ENCODE peak calls at places on chromosomes 6 and 20, in ten cellular contexts. H, J, N, Z, C, R, A, G, U and I are unnamed samples.

GRCh38 chr20:16528078-16528477 is 45.2 kb downstream of the KIF16B start:
- DNase-seq in N (no peak), A (peak; percentile 36), U (peak; percentile 27), C (no peak), G (no peak), R (no peak), J (peak; percentile 70), Z (peak; percentile 97), H (no peak), I (peak; percentile 83)

GRCh38 chr6:33450434-33450833 is 3.9 kb upstream of the ZBTB9 start:
- DNase-seq in C (no peak), R (no peak), J (no peak), H (no peak), U (no peak), G (no peak), N (no peak), Z (no peak), A (no peak), I (no peak)

GRCh38 chr6:50978631-50979030 is 160.0 kb downstream of the TFAP2B start:
- DNase-seq in R (no peak), N (no peak), G (no peak), U (no peak), J (no peak), A (no peak), C (no peak), Z (no peak), H (no peak), I (peak; percentile 33)

GRCh38 chr6:15148356-15149058 is 97.4 kb upstream of the JARID2 start:
- DNase-seq in J (no peak), Z (peak; percentile 86), G (no peak), U (peak; percentile 25), H (peak; percentile 60), N (peak; percentile 21), C (no peak), A (no peak), R (no peak), I (no peak)

GRCh38 chr6:22904413-22904812 is 335.0 kb downstream of the HDGFL1 start:
- DNase-seq in C (no peak), Z (no peak), A (peak; percentile 31), H (no peak), G (no peak), R (no peak), U (no peak), J (no peak), N (no peak), I (no peak)

GRCh38 chr20:137668-138131 is 4.7 kb upstream of the DEFB126 start:
- DNase-seq in R (no peak), G (no peak), J (peak; percentile 57), N (no peak), C (no peak), H (no peak), U (no peak), Z (peak; percentile 6), A (no peak), I (no peak)

GRCh38 chr6:35318200-35318844 is 20.7 kb downstream of the DEF6 start:
- DNase-seq in H (peak; percentile 99), C (peak; percentile 93), R (peak; percentile 79), A (no peak), J (peak; percentile 90), U (no peak), Z (peak; percentile 64), N (peak; percentile 97), G (peak; percentile 95), I (no peak)

GRCh38 chr6:129351807-129352206 is 358.2 kb downstream of the ARHGAP18 start:
- DNase-seq in U (no peak), R (no peak), J (no peak), A (no peak), N (no peak), Z (no peak), G (no peak), C (no peak), H (no peak), I (no peak)

GRCh38 chr6:157885211-157885788 is 62.3 kb downstream of the SNX9 start:
- DNase-seq in J (no peak), H (no peak), N (no peak), G (no peak), C (no peak), R (no peak), Z (no peak), A (no peak), U (no peak), I (no peak)

GRCh38 chr20:9422335-9422734 is 92.1 kb upstream of the LAMP5 start:
- DNase-seq in R (no peak), Z (no peak), N (no peak), U (no peak), J (no peak), C (no peak), A (no peak), H (no peak), G (no peak), I (no peak)

GRCh38 chr20:3819413-3820047 is 817 bp upstream of the AP5S1 start:
- DNase-seq in R (no peak), Z (no peak), G (no peak), H (no peak), A (no peak), C (peak; percentile 69), N (no peak), U (no peak), J (no peak), I (no peak)

GRCh38 chr6:169097336-169098052 is 156.2 kb downstream of the THBS2 start:
- DNase-seq in N (peak; percentile 47), G (no peak), R (peak; percentile 10), H (no peak), C (no peak), Z (peak; percentile 98), J (no peak), A (no peak), U (peak; percentile 97), I (peak; percentile 47)

GRCh38 chr6:117077300-117077699 is 188.1 kb upstream of the VGLL2 start:
- DNase-seq in A (no peak), U (no peak), R (no peak), H (no peak), C (no peak), J (no peak), Z (no peak), N (no peak), G (no peak), I (no peak)

GRCh38 chr6:25487012-25487411 is 165.0 kb upstream of the SCGN start:
- DNase-seq in A (no peak), G (no peak), U (no peak), Z (no peak), N (no peak), R (no peak), H (no peak), C (no peak), J (no peak), I (no peak)

GRCh38 chr6:25488156-25488555 is 163.9 kb upstream of the SCGN start:
- DNase-seq in Z (no peak), G (no peak), R (no peak), N (no peak), U (no peak), A (no peak), H (no peak), C (no peak), J (no peak), I (no peak)

GRCh38 chr6:25486580-25486979 is 165.4 kb upstream of the SCGN start:
- DNase-seq in J (no peak), C (no peak), R (no peak), U (no peak), G (no peak), N (no peak), A (no peak), H (no peak), Z (no peak), I (no peak)

GRCh38 chr6:25490018-25490865 is 161.8 kb upstream of the SCGN start:
- DNase-seq in C (peak; percentile 78), U (peak; percentile 29), H (peak; percentile 93), N (peak; percentile 91), G (peak; percentile 83), Z (peak; percentile 81), A (peak; percentile 67), R (peak; percentile 78), J (peak; percentile 90), I (peak; percentile 36)

GRCh38 chr6:25489399-25489798 is 162.6 kb upstream of the SCGN start:
- DNase-seq in G (no peak), J (no peak), H (no peak), R (no peak), N (no peak), A (no peak), U (no peak), C (no peak), Z (no peak), I (no peak)
- H3K4me3 ChIP-seq in G (no peak overlapping the region), J (no peak overlapping the region), H (no peak overlapping the region), R (no peak overlapping the region), N (no peak overlapping the region), A (no peak overlapping the region), U (no peak overlapping the region), C (no peak overlapping the region), Z (no peak overlapping the region), I (no peak overlapping the region)

GRCh38 chr20:58892932-58893224 is 40.4 kb downstream of the GNAS start:
- DNase-seq in A (no peak), H (no peak), G (no peak), Z (no peak), N (no peak), C (no peak), U (no peak), J (no peak), R (no peak), I (no peak)

GRCh38 chr20:58895796-58896180 is 43.3 kb downstream of the GNAS start:
- DNase-seq in N (no peak), H (no peak), J (peak; percentile 31), A (no peak), R (no peak), G (no peak), Z (no peak), C (no peak), U (no peak), I (no peak)

GRCh38 chr20:58895099-58895795 is 42.7 kb downstream of the GNAS start:
- DNase-seq in U (no peak), H (no peak), J (peak; percentile 23), G (no peak), Z (no peak), C (no peak), N (no peak), A (no peak), R (no peak), I (no peak)

GRCh38 chr20:58893355-58894151 is 41.0 kb downstream of the GNAS start:
- DNase-seq in Z (peak; percentile 48), R (no peak), J (peak; percentile 11), C (no peak), G (no peak), N (no peak), A (no peak), U (no peak), H (no peak), I (no peak)

GRCh38 chr20:58894652-58895051 is 42.1 kb downstream of the GNAS start:
- DNase-seq in Z (no peak), A (no peak), C (no peak), R (no peak), H (no peak), G (no peak), J (no peak), N (no peak), U (no peak), I (no peak)
- H3K4me3 ChIP-seq in Z (no peak overlapping the region), A (no peak overlapping the region), C (no peak overlapping the region), R (no peak overlapping the region), H (peak overlapping the region; percentile 82), G (no peak overlapping the region), J (no peak overlapping the region), N (peak overlapping the region; percentile 80), U (no peak overlapping the region), I (peak overlapping the region; percentile 4)

GRCh38 chr20:13060327-13060726 is 51.6 kb downstream of the SPTLC3 start:
- DNase-seq in Z (no peak), N (no peak), U (no peak), J (no peak), H (no peak), C (no peak), A (no peak), G (no peak), R (no peak), I (no peak)
- H3K4me3 ChIP-seq in Z (no peak overlapping the region), N (no peak overlapping the region), U (no peak overlapping the region), J (no peak overlapping the region), H (no peak overlapping the region), C (no peak overlapping the region), A (no peak overlapping the region), G (no peak overlapping the region), R (no peak overlapping the region), I (no peak overlapping the region)

GRCh38 chr6:154806804-154807203 is 73.6 kb downstream of the SCAF8 start:
- DNase-seq in H (no peak), N (no peak), C (no peak), R (no peak), Z (peak; percentile 18), A (no peak), U (no peak), J (no peak), G (no peak), I (no peak)
- H3K4me3 ChIP-seq in H (no peak overlapping the region), N (no peak overlapping the region), C (no peak overlapping the region), R (no peak overlapping the region), Z (no peak overlapping the region), A (no peak overlapping the region), U (no peak overlapping the region), J (no peak overlapping the region), G (no peak overlapping the region), I (no peak overlapping the region)